ENCODE peak calls at places on chromosomes 1 and 21, in five cellular contexts. K is stimulated activated CD8-positive, alpha-beta memory T cell treated with anti-CD3 and anti-CD28 coated beads, Interleukin-4, amount 100 ng/mL, for 24 hours; A is thoracic aorta; Z is neural progenitor cell; W is fibroblast of villous mesenchyme. T is an unnamed sample.

GRCh38 chr21:46422636-46423241 is 36.0 kb upstream of the DIP2A start:
- DNase-seq in K (no peak), A (no peak), Z (no peak), W (no peak), T (no peak)

GRCh38 chr1:209884665-209885117 is 53.3 kb upstream of the SYT14 start:
- DNase-seq in K (peak), A (peak), Z (no peak), W (peak), T (peak)

GRCh38 chr1:15282038-15282437 is 35.0 kb downstream of the FHAD1 start:
- DNase-seq in K (no peak), A (no peak), Z (no peak), W (no peak), T (no peak)

GRCh38 chr1:31196685-31197084 is 43.0 kb downstream of the NKAIN1 start:
- DNase-seq in K (no peak), A (no peak), Z (no peak), W (peak), T (peak)

GRCh38 chr1:43789604-43790288 is 82.4 kb downstream of the ST3GAL3 start:
- DNase-seq in K (no peak), A (no peak), Z (no peak), W (no peak), T (no peak)

GRCh38 chr1:156616463-156616862 is 2.8 kb upstream of the HAPLN2 start:
- DNase-seq in K (no peak), A (no peak), Z (no peak), W (peak), T (no peak)

GRCh38 chr1:247387500-247387899 is 28.5 kb upstream of the NLRP3 start:
- DNase-seq in K (no peak), A (no peak), Z (no peak), W (no peak), T (no peak)

GRCh38 chr21:43297989-43298388 is 128.9 kb downstream of the SIK1 start:
- DNase-seq in K (no peak), A (no peak), Z (no peak), W (no peak), T (no peak)

GRCh38 chr1:39819091-39819812 is 30.6 kb upstream of the BMP8B start:
- DNase-seq in K (no peak), A (no peak), Z (no peak), W (no peak), T (no peak)

GRCh38 chr1:17970757-17971156 is 136.8 kb upstream of the IGSF21 start:
- DNase-seq in K (no peak), A (no peak), Z (no peak), W (no peak), T (no peak)

GRCh38 chr1:203133969-203134725 is 6.6 kb downstream of the ADORA1 start:
- DNase-seq in K (no peak), A (no peak), Z (peak), W (peak), T (no peak)

GRCh38 chr1:155134322-155134721 is 1.3 kb upstream of the SLC50A1 start:
- DNase-seq in K (no peak), A (no peak), Z (no peak), W (no peak), T (no peak)

GRCh38 chr1:43436371-43436770 is 17.4 kb downstream of the HYI start:
- DNase-seq in K (no peak), A (no peak), Z (no peak), W (peak), T (no peak)

GRCh38 chr1:243301059-243301458 is 45.2 kb downstream of the SDCCAG8 start:
- DNase-seq in K (no peak), A (no peak), Z (no peak), W (peak), T (no peak)

GRCh38 chr21:34834307-34834706 is 165.5 kb downstream of the CLIC6 start:
- DNase-seq in K (no peak), A (no peak), Z (no peak), W (no peak), T (no peak)

GRCh38 chr1:71269823-71270222 is 189.0 kb upstream of the ZRANB2 start:
- DNase-seq in K (no peak), A (no peak), Z (no peak), W (no peak), T (no peak)

GRCh38 chr1:211328866-211329265 is 2.2 kb downstream of the TRAF5 start:
- DNase-seq in K (no peak), A (no peak), Z (no peak), W (no peak), T (no peak)

GRCh38 chr1:85245891-85246290 is 13.6 kb downstream of the C1orf52 start:
- DNase-seq in K (no peak), A (no peak), Z (no peak), W (peak), T (no peak)

GRCh38 chr1:236998571-236998970 is 5.7 kb downstream of the MT1HL1 start:
- DNase-seq in K (no peak), A (no peak), Z (no peak), W (no peak), T (no peak)

GRCh38 chr1:172960019-172960418 is 90.7 kb downstream of the TNFSF18 start:
- DNase-seq in K (no peak), A (no peak), Z (no peak), W (no peak), T (no peak)

GRCh38 chr1:93350322-93350721 is 4.6 kb downstream of the DR1 start:
- DNase-seq in K (no peak), A (no peak), Z (no peak), W (no peak), T (no peak)

GRCh38 chr1:168767885-168768584 is 39.0 kb upstream of the DPT start:
- DNase-seq in K (no peak), A (no peak), Z (no peak), W (peak), T (peak)

GRCh38 chr1:62232885-62233284 is 38.2 kb downstream of the L1TD1 start:
- DNase-seq in K (no peak), A (no peak), Z (no peak), W (no peak), T (no peak)

GRCh38 chr1:9233241-9233941 is 1.2 kb upstream of the H6PD start:
- DNase-seq in K (no peak), A (peak), Z (no peak), W (peak), T (peak)

T was measured in gastrocnemius medialis.